ENCODE peak calls at places on chromosomes 2 and 18, in nine cellular contexts. O is stimulated activated CD4-positive, alpha-beta T cell treated with anti-CD3 and anti-CD28 coated beads, Interleukin-1b, Interleukin-23, amount 100 ng/mL, for 1 hour; L is IMR-90; Y is GM10248; Z is cardiac fibroblast; A is thoracic aorta; X is NCI-H345; V is stimulated activated CD8-positive, alpha-beta memory T cell treated with anti-CD3 and anti-CD28 coated beads, Interleukin-15, amount 100 ng/mL, for 4 hours; G is EL. B is an unnamed sample.
A peak's percentile ranks its signal among the peaks of the same experiment; 100 is the strongest.

GRCh38 chr2:70145168-70145538 is 45.7 kb downstream of the C2orf42 start:
- DNase-seq in O (no peak), L (no peak), Y (no peak), Z (no peak), A (no peak), X (no peak), V (no peak), G (no peak), B (no peak)

GRCh38 chr2:85534099-85534498 is 4.9 kb upstream of the MAT2A start:
- DNase-seq in O (no peak), L (no peak), Y (no peak), Z (no peak), A (no peak), X (no peak), V (no peak), G (no peak), B (no peak)

GRCh38 chr2:177147093-177147694 is 65.4 kb upstream of the HNRNPA3 start:
- DNase-seq in O (no peak), L (peak; percentile 58), Y (peak; percentile 47), Z (peak; percentile 76), A (no peak), X (peak; percentile 62), V (no peak), G (peak; percentile 55), B (no peak)

GRCh38 chr18:48910972-48911545 is 39.7 kb downstream of the SMAD7 start:
- DNase-seq in O (no peak), L (no peak), Y (no peak), Z (no peak), A (no peak), X (no peak), V (no peak), G (no peak), B (no peak)

GRCh38 chr2:136420346-136420745 is 302.4 kb upstream of the CXCR4 start:
- DNase-seq in O (no peak), L (no peak), Y (no peak), Z (no peak), A (no peak), X (no peak), V (no peak), G (no peak), B (no peak)

GRCh38 chr18:36025025-36025424 is 42.3 kb downstream of the RPRD1A start:
- DNase-seq in O (no peak), L (peak; percentile 60), Y (no peak), Z (no peak), A (no peak), X (no peak), V (no peak), G (peak; percentile 61), B (no peak)

GRCh38 chr2:37797081-37797480 is 125.6 kb upstream of the CDC42EP3 start:
- DNase-seq in O (no peak), L (peak; percentile 51), Y (no peak), Z (peak; percentile 78), A (no peak), X (no peak), V (no peak), G (peak; percentile 93), B (no peak)

GRCh38 chr2:41928593-41928992 is 119.2 kb upstream of the PKDCC start:
- DNase-seq in O (no peak), L (peak; percentile 80), Y (no peak), Z (peak; percentile 74), A (no peak), X (no peak), V (no peak), G (peak; percentile 89), B (no peak)

GRCh38 chr18:26004827-26005226 is 85.6 kb downstream of the SS18 start:
- DNase-seq in O (no peak), L (no peak), Y (no peak), Z (no peak), A (no peak), X (peak; percentile 3), V (no peak), G (no peak), B (no peak)

GRCh38 chr2:143586119-143586518 is 456.9 kb downstream of the ARHGAP15 start:
- DNase-seq in O (no peak), L (no peak), Y (no peak), Z (no peak), A (no peak), X (no peak), V (no peak), G (no peak), B (no peak)

GRCh38 chr2:27184115-27184514 is 27.7 kb upstream of the ATRAID start:
- DNase-seq in O (no peak), L (no peak), Y (no peak), Z (no peak), A (no peak), X (no peak), V (no peak), G (no peak), B (no peak)

GRCh38 chr2:128306081-128306930 is 12.4 kb downstream of the HS6ST1 start:
- DNase-seq in O (no peak), L (peak; percentile 100), Y (no peak), Z (peak; percentile 81), A (no peak), X (peak; percentile 92), V (no peak), G (peak; percentile 93), B (no peak)

GRCh38 chr2:217064234-217065103 is 204.6 kb upstream of the TNP1 start:
- DNase-seq in O (no peak), L (no peak), Y (no peak), Z (peak; percentile 90), A (no peak), X (no peak), V (no peak), G (peak; percentile 68), B (no peak)

B was measured in cortex of kidney.